ENCODE peak calls at places on chromosomes 6 and 20, in eight cellular contexts. P, W, S, A, I, Z, U and C are unnamed samples.

GRCh38 chr20:49496526-49497216 is 14.2 kb upstream of the KCNB1 start:
- DNase-seq in I (no peak), Z (no peak), S (no peak), P (no peak), U (no peak), W (no peak), A (no peak), C (no peak)

GRCh38 chr20:63074182-63074581 is 67.4 kb upstream of the BHLHE23 start:
- DNase-seq in P (no peak), I (no peak), W (peak; percentile 28), U (no peak), Z (no peak), A (no peak), S (no peak), C (no peak)

GRCh38 chr6:128569737-128570438 is 49.5 kb upstream of the PTPRK start:
- DNase-seq in W (no peak), U (peak; percentile 55), S (peak; percentile 77), A (no peak), Z (no peak), P (peak; percentile 89), I (peak; percentile 81), C (no peak)

GRCh38 chr20:50900261-50900660 is 31.0 kb downstream of the ADNP start:
- DNase-seq in P (no peak), S (no peak), I (no peak), A (no peak), Z (no peak), U (no peak), W (no peak), C (no peak)

GRCh38 chr6:48826884-48827701 is 636.0 kb downstream of the MMUT start:
- DNase-seq in Z (no peak), P (peak; percentile 67), I (peak; percentile 96), A (no peak), S (peak; percentile 96), W (no peak), U (peak; percentile 92), C (no peak)

GRCh38 chr6:57040011-57040410 is 6.5 kb upstream of the KIAA1586 start:
- DNase-seq in S (no peak), A (no peak), U (no peak), Z (no peak), I (no peak), P (no peak), W (no peak), C (no peak)

GRCh38 chr6:15207923-15208322 is 37.9 kb upstream of the JARID2 start:
- DNase-seq in U (no peak), W (no peak), P (peak; percentile 20), S (peak; percentile 12), Z (no peak), I (peak; percentile 7), A (no peak), C (no peak)

GRCh38 chr6:94045473-94045872 is 626.1 kb upstream of the EPHA7 start:
- DNase-seq in W (no peak), S (no peak), U (no peak), I (no peak), Z (no peak), A (no peak), P (no peak), C (no peak)

GRCh38 chr6:105209950-105210706 is 30.3 kb upstream of the POPDC3 start:
- DNase-seq in S (peak; percentile 80), P (peak; percentile 70), I (peak; percentile 81), W (no peak), Z (no peak), A (peak; percentile 32), U (no peak), C (no peak)

GRCh38 chr6:108452725-108453195 is 108.0 kb upstream of the FOXO3 start:
- DNase-seq in Z (no peak), U (peak; percentile 63), W (no peak), A (no peak), S (no peak), P (peak; percentile 14), I (peak; percentile 90), C (no peak)

GRCh38 chr6:44514576-44515193 is 127.2 kb downstream of the CDC5L start:
- DNase-seq in W (no peak), U (no peak), P (no peak), Z (no peak), S (no peak), I (no peak), A (no peak), C (no peak)

GRCh38 chr6:37739618-37740017 is 41.9 kb upstream of the MDGA1 start:
- DNase-seq in I (no peak), W (no peak), S (no peak), A (no peak), Z (no peak), P (no peak), U (no peak), C (no peak)

GRCh38 chr6:137545073-137545472 is 50.9 kb upstream of the OLIG3 start:
- DNase-seq in W (no peak), S (no peak), U (no peak), Z (no peak), I (no peak), P (no peak), A (no peak), C (no peak)

GRCh38 chr20:1876217-1876921 is 18.8 kb upstream of the SIRPA start:
- DNase-seq in Z (no peak), I (no peak), W (no peak), U (no peak), S (no peak), A (no peak), P (no peak), C (no peak)

GRCh38 chr6:122726649-122727048 is 52.9 kb upstream of the FABP7 start:
- DNase-seq in U (no peak), S (peak; percentile 45), Z (no peak), P (peak; percentile 18), A (no peak), W (no peak), I (peak; percentile 28), C (no peak)

GRCh38 chr20:42261766-42262165 is 643.6 kb upstream of the CHD6 start:
- DNase-seq in W (no peak), P (no peak), I (no peak), A (no peak), S (no peak), U (no peak), Z (no peak), C (no peak)

GRCh38 chr20:34022154-34022842 is 28.6 kb downstream of the RALY start:
- DNase-seq in A (peak; percentile 46), I (peak; percentile 11), P (peak; percentile 21), S (peak; percentile 45), U (no peak), W (no peak), Z (no peak), C (no peak)

GRCh38 chr20:7180261-7181045 is 413.0 kb downstream of the BMP2 start:
- DNase-seq in Z (no peak), A (no peak), U (no peak), P (no peak), I (peak; percentile 67), W (no peak), S (peak; percentile 19), C (no peak)

GRCh38 chr6:75752365-75752764 is 3.3 kb downstream of the MYO6 start:
- DNase-seq in P (no peak), A (no peak), I (peak; percentile 46), Z (no peak), U (no peak), S (no peak), W (no peak), C (no peak)

GRCh38 chr6:168699631-168700315 is 258.8 kb downstream of the SMOC2 start:
- DNase-seq in P (no peak), W (no peak), I (no peak), U (no peak), Z (no peak), A (peak; percentile 79), S (no peak), C (no peak)

GRCh38 chr20:37389241-37389747 is 43.4 kb downstream of the SRC start:
- DNase-seq in P (no peak), S (no peak), W (no peak), I (no peak), Z (no peak), A (no peak), U (no peak), C (no peak)

GRCh38 chr6:90715093-90715655 is 128.3 kb upstream of the MAP3K7 start:
- DNase-seq in S (peak; percentile 55), U (no peak), I (peak; percentile 62), W (no peak), P (no peak), Z (no peak), A (no peak), C (no peak)

GRCh38 chr6:131258010-131258652 is 122.9 kb downstream of the AKAP7 start:
- DNase-seq in A (no peak), Z (no peak), U (no peak), W (no peak), P (no peak), S (no peak), I (no peak), C (no peak)

GRCh38 chr6:41672816-41673703 is 34.8 kb downstream of the MDFI start:
- DNase-seq in S (no peak), Z (no peak), P (no peak), A (no peak), I (no peak), U (no peak), W (no peak), C (no peak)

GRCh38 chr6:21808045-21808470 is 214.5 kb downstream of the SOX4 start:
- DNase-seq in W (no peak), A (no peak), U (peak; percentile 22), I (peak; percentile 64), Z (no peak), P (peak; percentile 69), S (peak; percentile 57), C (no peak)

GRCh38 chr6:75266716-75267291 is 17.8 kb downstream of the TMEM30A start:
- DNase-seq in I (peak; percentile 67), U (no peak), W (no peak), Z (no peak), P (peak; percentile 47), S (peak; percentile 80), A (peak; percentile 75), C (no peak)

GRCh38 chr20:50913976-50914375 is 17.3 kb downstream of the ADNP start:
- DNase-seq in S (peak; percentile 76), U (peak; percentile 55), W (no peak), A (no peak), Z (no peak), P (peak; percentile 49), I (peak; percentile 90), C (no peak)

GRCh38 chr6:136728033-136728939 is 64.0 kb downstream of the MAP3K5 start:
- DNase-seq in W (no peak), S (peak; percentile 44), A (no peak), U (no peak), Z (no peak), I (no peak), P (no peak), C (no peak)

GRCh38 chr6:155534678-155535077 is 79.0 kb upstream of the NOX3 start:
- DNase-seq in I (no peak), Z (no peak), S (no peak), P (no peak), A (no peak), W (no peak), U (no peak), C (no peak)

GRCh38 chr20:57076951-57077350 is 189.5 kb downstream of the BMP7 start:
- DNase-seq in P (no peak), S (no peak), A (no peak), I (no peak), W (no peak), U (no peak), Z (no peak), C (no peak)

GRCh38 chr6:105867280-105867679 is 218.9 kb upstream of the PRDM1 start:
- DNase-seq in I (no peak), W (no peak), S (no peak), Z (no peak), U (no peak), A (peak; percentile 58), P (no peak), C (no peak)

GRCh38 chr20:25033250-25033940 is 24.5 kb downstream of the ACSS1 start:
- DNase-seq in I (no peak), A (no peak), S (no peak), W (no peak), Z (no peak), P (no peak), U (no peak), C (no peak)